ENCODE peak calls at places on chromosome 10, in seven cellular contexts. One of them, this sample, is unnamed.
A peak's percentile ranks its signal among the peaks of the same experiment; 100 is the strongest.

GRCh38 chr10:71569775-71570588 is 149.6 kb downstream of the C10orf105 start:
- DNase-seq in IMR-90: peak; percentile 23
- DNase-seq in mesenchymal stem cell: peak; percentile 43
- DNase-seq in H9: peak; percentile 83
- DNase-seq in H1: peak; percentile 98
- DNase-seq in neuronal stem cell: peak; percentile 88
- DNase-seq in trophoblast cell: peak; percentile 45
- DNase-seq in this sample: peak; percentile 80

GRCh38 chr10:49177391-49178355 is 10.5 kb downstream of the TMEM273 start:
- DNase-seq in IMR-90: peak; percentile 96
- DNase-seq in mesenchymal stem cell: peak; percentile 89
- DNase-seq in H9: no peak
- DNase-seq in H1: no peak
- DNase-seq in neuronal stem cell: no peak
- DNase-seq in trophoblast cell: peak; percentile 46
- DNase-seq in this sample: no peak

GRCh38 chr10:112832361-112832878 is 117.6 kb upstream of the TCF7L2 start:
- DNase-seq in IMR-90: peak; percentile 18
- DNase-seq in mesenchymal stem cell: no peak
- DNase-seq in H9: peak; percentile 95
- DNase-seq in H1: peak; percentile 81
- DNase-seq in neuronal stem cell: no peak
- DNase-seq in trophoblast cell: peak; percentile 17
- DNase-seq in this sample: peak; percentile 95

GRCh38 chr10:9253121-9253520 is 1198.6 kb downstream of the GATA3 start:
- DNase-seq in IMR-90: peak; percentile 28
- DNase-seq in mesenchymal stem cell: no peak
- DNase-seq in H9: no peak
- DNase-seq in H1: no peak
- DNase-seq in neuronal stem cell: no peak
- DNase-seq in trophoblast cell: no peak
- DNase-seq in this sample: no peak

GRCh38 chr10:67602268-67602950 is 93.6 kb downstream of the CTNNA3 start:
- DNase-seq in IMR-90: peak; percentile 96
- DNase-seq in mesenchymal stem cell: peak; percentile 25
- DNase-seq in H9: no peak
- DNase-seq in H1: no peak
- DNase-seq in neuronal stem cell: no peak
- DNase-seq in trophoblast cell: no peak
- DNase-seq in this sample: peak; percentile 1

GRCh38 chr10:31508882-31509281 is 189.9 kb downstream of the ZEB1 start:
- DNase-seq in IMR-90: peak; percentile 59
- DNase-seq in mesenchymal stem cell: peak; percentile 22
- DNase-seq in H9: no peak
- DNase-seq in H1: no peak
- DNase-seq in neuronal stem cell: no peak
- DNase-seq in trophoblast cell: no peak
- DNase-seq in this sample: peak; percentile 39

GRCh38 chr10:129963831-129964501 is at the start of gene EBF3:
- DNase-seq in IMR-90: peak; percentile 50
- DNase-seq in mesenchymal stem cell: peak; percentile 78
- DNase-seq in H9: peak; percentile 86
- DNase-seq in H1: peak; percentile 91
- DNase-seq in neuronal stem cell: peak; percentile 91
- DNase-seq in trophoblast cell: peak; percentile 16
- DNase-seq in this sample: peak; percentile 92

GRCh38 chr10:114142018-114142417 is 32.0 kb downstream of the CCDC186 start:
- DNase-seq in IMR-90: no peak
- DNase-seq in mesenchymal stem cell: peak; percentile 21
- DNase-seq in H9: no peak
- DNase-seq in H1: no peak
- DNase-seq in neuronal stem cell: no peak
- DNase-seq in trophoblast cell: no peak
- DNase-seq in this sample: no peak

GRCh38 chr10:77165445-77166316 is 471.9 kb downstream of the KCNMA1 start:
- DNase-seq in IMR-90: peak; percentile 71
- DNase-seq in mesenchymal stem cell: peak; percentile 79
- DNase-seq in H9: peak; percentile 73
- DNase-seq in H1: peak; percentile 74
- DNase-seq in neuronal stem cell: peak; percentile 73
- DNase-seq in trophoblast cell: peak; percentile 12
- DNase-seq in this sample: peak; percentile 80

GRCh38 chr10:19815478-19816419 is 483 bp upstream of the PLXDC2 start:
- DNase-seq in IMR-90: peak; percentile 56
- DNase-seq in mesenchymal stem cell: peak; percentile 91
- DNase-seq in H9: peak; percentile 86
- DNase-seq in H1: peak; percentile 87
- DNase-seq in neuronal stem cell: peak; percentile 76
- DNase-seq in trophoblast cell: peak; percentile 65
- DNase-seq in this sample: peak; percentile 97

GRCh38 chr10:54060572-54060971 is 740.5 kb downstream of the PCDH15 start:
- DNase-seq in IMR-90: no peak
- DNase-seq in mesenchymal stem cell: no peak
- DNase-seq in H9: no peak
- DNase-seq in H1: no peak
- DNase-seq in neuronal stem cell: no peak
- DNase-seq in trophoblast cell: no peak
- DNase-seq in this sample: no peak

GRCh38 chr10:54064215-54064614 is 736.8 kb downstream of the PCDH15 start:
- DNase-seq in IMR-90: no peak
- DNase-seq in mesenchymal stem cell: no peak
- DNase-seq in H9: no peak
- DNase-seq in H1: no peak
- DNase-seq in neuronal stem cell: no peak
- DNase-seq in trophoblast cell: no peak
- DNase-seq in this sample: no peak

GRCh38 chr10:54065106-54065505 is 735.9 kb downstream of the PCDH15 start:
- DNase-seq in IMR-90: no peak
- DNase-seq in mesenchymal stem cell: no peak
- DNase-seq in H9: no peak
- DNase-seq in H1: no peak
- DNase-seq in neuronal stem cell: no peak
- DNase-seq in trophoblast cell: no peak
- DNase-seq in this sample: no peak

GRCh38 chr10:54066646-54067045 is 734.4 kb downstream of the PCDH15 start:
- DNase-seq in IMR-90: no peak
- DNase-seq in mesenchymal stem cell: no peak
- DNase-seq in H9: no peak
- DNase-seq in H1: no peak
- DNase-seq in neuronal stem cell: no peak
- DNase-seq in trophoblast cell: no peak
- DNase-seq in this sample: peak; percentile 14

DNA sequence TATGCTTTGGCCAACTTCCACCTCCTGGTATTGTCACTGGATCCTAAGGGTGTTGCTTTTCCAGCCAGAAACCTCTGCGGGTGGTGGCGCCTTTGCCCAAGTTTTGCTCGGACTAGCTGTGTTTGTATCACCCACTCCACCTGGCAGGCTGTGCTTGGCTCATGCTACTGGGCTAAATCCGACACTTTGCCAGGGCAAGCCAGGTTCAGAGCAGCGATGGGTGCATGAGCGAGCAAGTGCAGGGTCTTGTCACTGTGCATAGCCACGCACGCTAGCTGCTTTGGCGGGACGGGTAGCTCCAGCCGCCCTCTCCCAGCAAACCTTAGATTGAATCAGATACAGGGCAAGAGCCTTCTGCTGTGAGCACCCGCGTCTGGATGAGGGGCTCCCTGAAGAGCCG is 737.5 kb downstream of the PCDH15 start:
- DNase-seq in IMR-90: no peak
- DNase-seq in mesenchymal stem cell: no peak
- DNase-seq in H9: no peak
- DNase-seq in H1: no peak
- DNase-seq in neuronal stem cell: no peak
- DNase-seq in trophoblast cell: no peak
- DNase-seq in this sample: no peak
- H2BK120ac ChIP-seq in IMR-90: no peak overlapping the region
- H2BK120ac ChIP-seq in mesenchymal stem cell: no peak overlapping the region
- H2BK120ac ChIP-seq in H9: no peak overlapping the region
- H2BK120ac ChIP-seq in H1: no peak overlapping the region
- H2BK120ac ChIP-seq in neuronal stem cell: no peak overlapping the region
- H2BK120ac ChIP-seq in trophoblast cell: no peak overlapping the region
- H2BK120ac ChIP-seq in this sample: no peak overlapping the region

GRCh38 chr10:133116455-133116854 is 28.7 kb downstream of the ADGRA1 start:
- DNase-seq in IMR-90: no peak
- DNase-seq in mesenchymal stem cell: no peak
- DNase-seq in H9: no peak
- DNase-seq in H1: no peak
- DNase-seq in neuronal stem cell: no peak
- DNase-seq in trophoblast cell: no peak
- DNase-seq in this sample: no peak
- H2BK120ac ChIP-seq in IMR-90: no peak overlapping the region
- H2BK120ac ChIP-seq in mesenchymal stem cell: no peak overlapping the region
- H2BK120ac ChIP-seq in H9: no peak overlapping the region
- H2BK120ac ChIP-seq in H1: no peak overlapping the region
- H2BK120ac ChIP-seq in neuronal stem cell: peak overlapping the region; percentile 47
- H2BK120ac ChIP-seq in trophoblast cell: no peak overlapping the region
- H2BK120ac ChIP-seq in this sample: no peak overlapping the region

DNA sequence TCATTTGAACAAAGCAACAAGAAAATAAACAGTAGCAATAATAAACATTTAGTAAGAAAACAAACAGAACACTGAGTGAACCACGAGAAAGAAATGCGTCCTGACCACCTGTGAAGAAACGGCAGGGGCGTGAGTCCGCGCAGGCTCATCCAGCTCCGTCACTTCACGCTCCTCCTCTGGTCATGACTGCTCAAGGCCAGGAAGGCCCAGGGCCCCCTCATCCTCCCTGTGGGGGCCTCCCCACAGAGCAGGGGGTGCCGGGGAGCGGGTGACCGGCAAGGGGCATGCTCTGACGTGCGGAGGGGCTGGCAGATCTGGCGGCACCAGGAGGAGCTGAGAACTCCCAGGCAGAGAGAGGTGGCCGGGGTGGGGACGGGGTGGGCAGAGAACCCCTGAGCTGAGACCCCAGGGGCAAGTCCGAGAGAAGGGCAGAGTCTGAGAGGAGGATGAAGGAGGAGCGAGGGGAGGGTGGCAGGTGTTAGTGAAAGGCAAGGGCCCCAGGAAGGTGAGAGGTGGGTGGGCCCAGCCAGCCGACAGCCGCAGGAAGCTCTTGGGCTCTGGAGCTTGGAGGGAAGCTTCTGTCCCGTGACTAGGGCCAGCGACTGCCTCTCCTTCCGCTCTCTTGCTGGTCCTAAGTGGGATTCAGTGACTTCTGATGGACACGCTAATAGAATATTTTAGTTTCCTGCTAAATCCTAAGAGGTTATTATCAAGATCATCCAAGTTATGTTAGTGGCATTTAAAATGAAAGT is 223.9 kb downstream of the TCERG1L start:
- DNase-seq in IMR-90: no peak
- DNase-seq in mesenchymal stem cell: no peak
- DNase-seq in H9: no peak
- DNase-seq in H1: no peak
- DNase-seq in neuronal stem cell: no peak
- DNase-seq in trophoblast cell: no peak
- DNase-seq in this sample: no peak
- H2BK120ac ChIP-seq in IMR-90: no peak overlapping the region
- H2BK120ac ChIP-seq in mesenchymal stem cell: no peak overlapping the region
- H2BK120ac ChIP-seq in H9: no peak overlapping the region
- H2BK120ac ChIP-seq in H1: no peak overlapping the region
- H2BK120ac ChIP-seq in neuronal stem cell: no peak overlapping the region
- H2BK120ac ChIP-seq in trophoblast cell: peak overlapping the region; percentile 19
- H2BK120ac ChIP-seq in this sample: no peak overlapping the region

GRCh38 chr10:811781-812180 is 119.7 kb downstream of the LARP4B start:
- DNase-seq in IMR-90: no peak
- DNase-seq in mesenchymal stem cell: no peak
- DNase-seq in H9: no peak
- DNase-seq in H1: no peak
- DNase-seq in neuronal stem cell: no peak
- DNase-seq in trophoblast cell: no peak
- DNase-seq in this sample: no peak
- H2BK120ac ChIP-seq in IMR-90: no peak overlapping the region
- H2BK120ac ChIP-seq in mesenchymal stem cell: no peak overlapping the region
- H2BK120ac ChIP-seq in H9: no peak overlapping the region
- H2BK120ac ChIP-seq in H1: no peak overlapping the region
- H2BK120ac ChIP-seq in neuronal stem cell: no peak overlapping the region
- H2BK120ac ChIP-seq in trophoblast cell: no peak overlapping the region
- H2BK120ac ChIP-seq in this sample: no peak overlapping the region

GRCh38 chr10:89080660-89081059 is 90.1 kb downstream of the FAS start:
- DNase-seq in IMR-90: peak; percentile 65
- DNase-seq in mesenchymal stem cell: peak; percentile 43
- DNase-seq in H9: no peak
- DNase-seq in H1: no peak
- DNase-seq in neuronal stem cell: no peak
- DNase-seq in trophoblast cell: no peak
- DNase-seq in this sample: no peak
- H2BK120ac ChIP-seq in IMR-90: no peak overlapping the region
- H2BK120ac ChIP-seq in mesenchymal stem cell: no peak overlapping the region
- H2BK120ac ChIP-seq in H9: no peak overlapping the region
- H2BK120ac ChIP-seq in H1: no peak overlapping the region
- H2BK120ac ChIP-seq in neuronal stem cell: no peak overlapping the region
- H2BK120ac ChIP-seq in trophoblast cell: no peak overlapping the region
- H2BK120ac ChIP-seq in this sample: no peak overlapping the region

DNA sequence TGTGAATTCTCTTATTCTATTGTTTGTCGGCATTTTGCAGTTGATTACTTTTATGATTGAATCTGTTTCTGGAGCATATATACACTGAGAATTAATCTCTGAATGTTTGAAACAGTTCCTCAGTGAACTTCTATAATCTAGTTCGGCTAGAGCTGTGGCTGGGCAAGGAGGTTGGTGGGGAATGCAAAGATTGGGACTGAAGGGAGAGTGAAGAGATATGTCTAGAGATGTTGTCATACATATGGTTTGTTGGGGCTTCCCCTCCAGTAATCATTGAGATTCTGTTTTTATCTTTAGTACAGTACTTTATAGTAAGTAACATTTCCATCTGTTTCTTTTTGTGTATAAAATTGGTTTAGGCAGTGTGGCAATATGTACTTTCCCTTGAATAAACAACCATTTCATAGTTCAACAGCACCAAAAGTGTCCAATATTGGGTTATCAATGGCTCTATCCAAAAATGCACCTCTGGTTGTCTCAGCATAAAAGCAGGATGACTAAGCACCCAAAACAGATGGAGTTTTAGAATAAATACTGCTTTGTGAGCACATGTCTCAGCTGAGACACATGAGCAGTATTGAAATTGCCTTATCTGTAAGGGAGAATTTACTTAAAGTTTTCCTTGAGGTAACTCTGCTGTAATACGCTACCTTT is 36.7 kb downstream of the WAC start:
- DNase-seq in IMR-90: peak; percentile 71
- DNase-seq in mesenchymal stem cell: peak; percentile 64
- DNase-seq in H9: no peak
- DNase-seq in H1: no peak
- DNase-seq in neuronal stem cell: no peak
- DNase-seq in trophoblast cell: no peak
- DNase-seq in this sample: no peak
- H2BK120ac ChIP-seq in IMR-90: no peak overlapping the region
- H2BK120ac ChIP-seq in mesenchymal stem cell: no peak overlapping the region
- H2BK120ac ChIP-seq in H9: no peak overlapping the region
- H2BK120ac ChIP-seq in H1: no peak overlapping the region
- H2BK120ac ChIP-seq in neuronal stem cell: no peak overlapping the region
- H2BK120ac ChIP-seq in trophoblast cell: no peak overlapping the region
- H2BK120ac ChIP-seq in this sample: no peak overlapping the region

GRCh38 chr10:35041502-35041879 is 48.6 kb downstream of the CUL2 start:
- DNase-seq in IMR-90: no peak
- DNase-seq in mesenchymal stem cell: peak; percentile 58
- DNase-seq in H9: no peak
- DNase-seq in H1: no peak
- DNase-seq in neuronal stem cell: no peak
- DNase-seq in trophoblast cell: peak; percentile 28
- DNase-seq in this sample: no peak
- H2BK120ac ChIP-seq in IMR-90: no peak overlapping the region
- H2BK120ac ChIP-seq in mesenchymal stem cell: no peak overlapping the region
- H2BK120ac ChIP-seq in H9: no peak overlapping the region
- H2BK120ac ChIP-seq in H1: no peak overlapping the region
- H2BK120ac ChIP-seq in neuronal stem cell: no peak overlapping the region
- H2BK120ac ChIP-seq in trophoblast cell: no peak overlapping the region
- H2BK120ac ChIP-seq in this sample: no peak overlapping the region

GRCh38 chr10:93697207-93697606 is 5.2 kb downstream of the FRA10AC1 start:
- DNase-seq in IMR-90: no peak
- DNase-seq in mesenchymal stem cell: no peak
- DNase-seq in H9: no peak
- DNase-seq in H1: no peak
- DNase-seq in neuronal stem cell: no peak
- DNase-seq in trophoblast cell: no peak
- DNase-seq in this sample: no peak

GRCh38 chr10:93695720-93696119 is 6.7 kb downstream of the FRA10AC1 start:
- DNase-seq in IMR-90: no peak
- DNase-seq in mesenchymal stem cell: no peak
- DNase-seq in H9: no peak
- DNase-seq in H1: no peak
- DNase-seq in neuronal stem cell: no peak
- DNase-seq in trophoblast cell: no peak
- DNase-seq in this sample: no peak
- H2BK120ac ChIP-seq in IMR-90: no peak overlapping the region
- H2BK120ac ChIP-seq in mesenchymal stem cell: no peak overlapping the region
- H2BK120ac ChIP-seq in H9: no peak overlapping the region
- H2BK120ac ChIP-seq in H1: no peak overlapping the region
- H2BK120ac ChIP-seq in neuronal stem cell: no peak overlapping the region
- H2BK120ac ChIP-seq in trophoblast cell: no peak overlapping the region
- H2BK120ac ChIP-seq in this sample: no peak overlapping the region

This sample was measured in mesendoderm.